ENCODE peak calls at places on chromosome 1, in ten cellular contexts. One of them, this sample, is unnamed.

GRCh38 chr1:18786149-18786548 is 73.3 kb downstream of the TAS1R2 start:
- DNase-seq in GM23248: no peak
- DNase-seq in SK-N-SH: no peak
- DNase-seq in fibroblast of lung: no peak
- DNase-seq in PC-3: no peak
- DNase-seq in H1: no peak
- DNase-seq in astrocyte: no peak
- DNase-seq in K562: no peak
- DNase-seq in mammary epithelial cell: no peak
- DNase-seq in IMR-90: no peak
- DNase-seq in this sample: no peak

GRCh38 chr1:221316491-221317056 is 425.3 kb downstream of the DUSP10 start:
- DNase-seq in GM23248: peak
- DNase-seq in SK-N-SH: no peak
- DNase-seq in fibroblast of lung: peak
- DNase-seq in PC-3: peak
- DNase-seq in H1: no peak
- DNase-seq in astrocyte: peak
- DNase-seq in K562: no peak
- DNase-seq in mammary epithelial cell: no peak
- DNase-seq in IMR-90: peak
- DNase-seq in this sample: no peak

GRCh38 chr1:156444407-156445001 is 56.1 kb downstream of the MEF2D start:
- DNase-seq in GM23248: peak
- DNase-seq in SK-N-SH: peak
- DNase-seq in fibroblast of lung: peak
- DNase-seq in PC-3: peak
- DNase-seq in H1: no peak
- DNase-seq in astrocyte: no peak
- DNase-seq in K562: peak
- DNase-seq in mammary epithelial cell: no peak
- DNase-seq in IMR-90: no peak
- DNase-seq in this sample: peak

GRCh38 chr1:181141431-181141910 is 53.0 kb downstream of the IER5 start:
- DNase-seq in GM23248: peak
- DNase-seq in SK-N-SH: no peak
- DNase-seq in fibroblast of lung: peak
- DNase-seq in PC-3: peak
- DNase-seq in H1: no peak
- DNase-seq in astrocyte: peak
- DNase-seq in K562: peak
- DNase-seq in mammary epithelial cell: peak
- DNase-seq in IMR-90: peak
- DNase-seq in this sample: no peak

GRCh38 chr1:165234149-165234548 is 122.4 kb downstream of the LMX1A start:
- DNase-seq in GM23248: no peak
- DNase-seq in SK-N-SH: no peak
- DNase-seq in fibroblast of lung: no peak
- DNase-seq in PC-3: no peak
- DNase-seq in H1: no peak
- DNase-seq in astrocyte: no peak
- DNase-seq in K562: no peak
- DNase-seq in mammary epithelial cell: no peak
- DNase-seq in IMR-90: no peak
- DNase-seq in this sample: no peak

GRCh38 chr1:229230136-229230892 is 40.6 kb upstream of the RAB4A start:
- DNase-seq in GM23248: no peak
- DNase-seq in SK-N-SH: no peak
- DNase-seq in fibroblast of lung: no peak
- DNase-seq in PC-3: peak
- DNase-seq in H1: no peak
- DNase-seq in astrocyte: no peak
- DNase-seq in K562: peak
- DNase-seq in mammary epithelial cell: peak
- DNase-seq in IMR-90: no peak
- DNase-seq in this sample: no peak

GRCh38 chr1:169529068-169529642 is 43.4 kb upstream of the SLC19A2 start:
- DNase-seq in GM23248: no peak
- DNase-seq in SK-N-SH: no peak
- DNase-seq in fibroblast of lung: peak
- DNase-seq in PC-3: peak
- DNase-seq in H1: peak
- DNase-seq in astrocyte: peak
- DNase-seq in K562: no peak
- DNase-seq in mammary epithelial cell: peak
- DNase-seq in IMR-90: no peak
- DNase-seq in this sample: peak

GRCh38 chr1:60904079-60904852 is 178.1 kb upstream of the NFIA start:
- DNase-seq in GM23248: peak
- DNase-seq in SK-N-SH: no peak
- DNase-seq in fibroblast of lung: peak
- DNase-seq in PC-3: peak
- DNase-seq in H1: no peak
- DNase-seq in astrocyte: peak
- DNase-seq in K562: no peak
- DNase-seq in mammary epithelial cell: peak
- DNase-seq in IMR-90: no peak
- DNase-seq in this sample: no peak

GRCh38 chr1:229987953-229988352 is 79.1 kb upstream of the GALNT2 start:
- DNase-seq in GM23248: no peak
- DNase-seq in SK-N-SH: no peak
- DNase-seq in fibroblast of lung: no peak
- DNase-seq in PC-3: no peak
- DNase-seq in H1: no peak
- DNase-seq in astrocyte: no peak
- DNase-seq in K562: no peak
- DNase-seq in mammary epithelial cell: no peak
- DNase-seq in IMR-90: no peak
- DNase-seq in this sample: no peak

GRCh38 chr1:110258734-110259133 is 48.6 kb downstream of the KCNC4 start:
- DNase-seq in GM23248: peak
- DNase-seq in SK-N-SH: peak
- DNase-seq in fibroblast of lung: no peak
- DNase-seq in PC-3: no peak
- DNase-seq in H1: no peak
- DNase-seq in astrocyte: no peak
- DNase-seq in K562: no peak
- DNase-seq in mammary epithelial cell: no peak
- DNase-seq in IMR-90: peak
- DNase-seq in this sample: no peak

GRCh38 chr1:40634901-40635655 is 30.4 kb downstream of the RIMS3 start:
- DNase-seq in GM23248: peak
- DNase-seq in SK-N-SH: no peak
- DNase-seq in fibroblast of lung: peak
- DNase-seq in PC-3: no peak
- DNase-seq in H1: no peak
- DNase-seq in astrocyte: no peak
- DNase-seq in K562: no peak
- DNase-seq in mammary epithelial cell: peak
- DNase-seq in IMR-90: peak
- DNase-seq in this sample: no peak

GRCh38 chr1:172929006-172929405 is 121.7 kb downstream of the TNFSF18 start:
- DNase-seq in GM23248: peak
- DNase-seq in SK-N-SH: no peak
- DNase-seq in fibroblast of lung: peak
- DNase-seq in PC-3: peak
- DNase-seq in H1: no peak
- DNase-seq in astrocyte: peak
- DNase-seq in K562: no peak
- DNase-seq in mammary epithelial cell: peak
- DNase-seq in IMR-90: peak
- DNase-seq in this sample: no peak

GRCh38 chr1:245019904-245020486 is 134.8 kb upstream of the KIF26B start:
- DNase-seq in GM23248: no peak
- DNase-seq in SK-N-SH: peak
- DNase-seq in fibroblast of lung: no peak
- DNase-seq in PC-3: no peak
- DNase-seq in H1: no peak
- DNase-seq in astrocyte: no peak
- DNase-seq in K562: no peak
- DNase-seq in mammary epithelial cell: no peak
- DNase-seq in IMR-90: no peak
- DNase-seq in this sample: no peak

GRCh38 chr1:240808381-240808780 is 196.4 kb upstream of the GREM2 start:
- DNase-seq in GM23248: no peak
- DNase-seq in SK-N-SH: no peak
- DNase-seq in fibroblast of lung: no peak
- DNase-seq in PC-3: no peak
- DNase-seq in H1: no peak
- DNase-seq in astrocyte: no peak
- DNase-seq in K562: no peak
- DNase-seq in mammary epithelial cell: no peak
- DNase-seq in IMR-90: no peak
- DNase-seq in this sample: no peak

DNA sequence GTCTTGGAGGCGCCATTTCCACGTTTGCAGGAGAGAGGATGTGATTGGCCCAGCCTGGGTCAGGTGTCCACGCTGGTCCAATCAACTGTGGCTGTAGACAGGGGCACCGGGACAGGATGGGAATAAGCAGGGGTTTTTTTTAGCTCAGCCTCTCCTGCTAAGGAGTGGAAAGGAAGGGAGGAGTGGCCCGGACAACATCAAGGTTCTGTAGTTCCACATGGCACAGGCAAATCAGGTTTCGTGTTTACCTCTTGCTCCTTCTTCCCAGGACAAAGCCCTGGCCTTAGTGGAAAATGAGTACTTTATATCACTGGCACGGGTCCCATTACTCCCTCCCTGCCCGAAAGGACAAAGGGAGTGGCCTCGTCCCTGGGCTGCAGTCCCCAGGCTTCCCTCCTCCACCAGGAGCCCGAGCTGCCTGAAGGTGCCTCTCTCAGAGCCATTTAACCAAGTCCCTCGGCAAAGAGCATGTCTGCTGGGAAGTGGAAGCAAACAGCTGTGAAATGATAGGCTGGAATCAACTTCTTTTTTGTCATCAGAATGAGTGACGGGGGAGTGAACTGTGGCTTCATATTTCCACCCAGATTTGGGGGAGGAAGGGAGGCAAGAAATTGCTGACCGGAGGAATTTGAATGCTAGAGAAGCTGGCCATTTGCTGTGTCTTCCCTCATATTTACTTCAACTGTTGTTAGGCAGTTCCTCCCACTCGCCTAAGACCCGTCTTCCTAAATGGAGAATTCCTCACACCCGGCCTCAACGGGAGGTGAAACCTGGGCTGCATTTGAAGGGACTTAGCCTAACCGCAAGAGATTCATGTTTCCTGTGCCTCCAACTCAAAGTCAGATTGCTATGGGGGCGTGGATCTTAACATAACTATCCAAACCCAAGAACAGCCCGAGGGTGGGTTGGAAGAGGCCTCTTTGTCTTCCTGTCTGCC is 84.9 kb upstream of the SLC44A3 start:
- DNase-seq in GM23248: peak
- DNase-seq in SK-N-SH: no peak
- DNase-seq in fibroblast of lung: peak
- DNase-seq in PC-3: no peak
- DNase-seq in H1: peak
- DNase-seq in astrocyte: peak
- DNase-seq in K562: peak
- DNase-seq in mammary epithelial cell: peak
- DNase-seq in IMR-90: peak
- DNase-seq in this sample: no peak
- H3K9ac ChIP-seq in GM23248: peak
- H3K9ac ChIP-seq in SK-N-SH: no peak
- H3K9ac ChIP-seq in fibroblast of lung: no peak
- H3K9ac ChIP-seq in PC-3: no peak
- H3K9ac ChIP-seq in H1: no peak
- H3K9ac ChIP-seq in astrocyte: peak
- H3K9ac ChIP-seq in K562: no peak
- H3K9ac ChIP-seq in mammary epithelial cell: peak
- H3K9ac ChIP-seq in IMR-90: peak
- H3K9ac ChIP-seq in this sample: no peak

GRCh38 chr1:143736562-143736961 is 235.2 kb downstream of the FAM72C start:
- DNase-seq in GM23248: no peak
- DNase-seq in SK-N-SH: no peak
- DNase-seq in fibroblast of lung: no peak
- DNase-seq in PC-3: no peak
- DNase-seq in H1: no peak
- DNase-seq in astrocyte: no peak
- DNase-seq in K562: no peak
- DNase-seq in mammary epithelial cell: no peak
- DNase-seq in IMR-90: no peak
- DNase-seq in this sample: no peak
- H3K9ac ChIP-seq in GM23248: no peak
- H3K9ac ChIP-seq in SK-N-SH: no peak
- H3K9ac ChIP-seq in fibroblast of lung: no peak
- H3K9ac ChIP-seq in PC-3: no peak
- H3K9ac ChIP-seq in H1: no peak
- H3K9ac ChIP-seq in astrocyte: no peak
- H3K9ac ChIP-seq in K562: no peak
- H3K9ac ChIP-seq in mammary epithelial cell: no peak
- H3K9ac ChIP-seq in IMR-90: no peak
- H3K9ac ChIP-seq in this sample: no peak

DNA sequence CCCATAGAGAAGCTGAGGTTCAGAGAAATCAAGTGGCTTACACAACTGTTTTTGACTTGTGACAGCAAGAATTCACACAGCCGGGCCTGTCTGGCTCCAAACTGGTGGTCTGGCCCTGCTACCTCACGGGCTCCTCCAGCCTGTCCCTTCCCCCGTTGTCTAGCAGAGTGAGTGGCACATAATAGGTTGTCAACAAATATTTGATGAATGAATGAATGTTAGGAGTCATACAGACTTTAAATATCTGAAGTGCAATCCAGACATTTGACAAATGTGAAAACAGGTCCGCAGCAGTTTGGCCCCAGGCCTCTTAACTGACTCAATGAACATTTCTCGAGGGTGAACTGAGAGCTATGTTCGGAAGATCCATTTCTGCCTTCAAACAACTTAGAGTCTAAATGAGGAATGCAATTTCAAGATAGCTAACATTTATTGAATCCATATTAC is 1.1 kb upstream of the RHOC start:
- DNase-seq in GM23248: no peak
- DNase-seq in SK-N-SH: no peak
- DNase-seq in fibroblast of lung: no peak
- DNase-seq in PC-3: no peak
- DNase-seq in H1: no peak
- DNase-seq in astrocyte: no peak
- DNase-seq in K562: no peak
- DNase-seq in mammary epithelial cell: no peak
- DNase-seq in IMR-90: no peak
- DNase-seq in this sample: no peak
- H3K9ac ChIP-seq in GM23248: peak
- H3K9ac ChIP-seq in SK-N-SH: peak
- H3K9ac ChIP-seq in fibroblast of lung: no peak
- H3K9ac ChIP-seq in PC-3: peak
- H3K9ac ChIP-seq in H1: no peak
- H3K9ac ChIP-seq in astrocyte: peak
- H3K9ac ChIP-seq in K562: no peak
- H3K9ac ChIP-seq in mammary epithelial cell: peak
- H3K9ac ChIP-seq in IMR-90: no peak
- H3K9ac ChIP-seq in this sample: no peak

DNA sequence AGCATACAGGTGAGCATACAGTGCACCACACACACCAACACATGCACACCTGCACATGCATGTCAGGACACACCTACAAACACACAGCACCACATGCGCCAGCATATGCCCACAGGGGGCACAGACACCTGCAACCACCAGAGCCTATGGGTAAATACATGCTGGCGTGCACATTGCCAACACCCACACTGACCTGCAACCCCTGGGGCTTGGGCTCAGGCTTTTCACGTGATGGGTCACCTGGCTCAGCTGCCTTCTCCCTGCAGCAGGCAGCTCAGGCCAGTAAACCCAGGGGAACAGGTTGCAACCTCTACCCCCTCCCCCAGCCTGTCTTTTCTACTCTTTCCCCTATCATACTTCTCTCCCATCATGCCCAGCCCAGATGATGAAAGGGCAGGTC is 8.1 kb downstream of the CD247 start:
- DNase-seq in GM23248: no peak
- DNase-seq in SK-N-SH: no peak
- DNase-seq in fibroblast of lung: no peak
- DNase-seq in PC-3: no peak
- DNase-seq in H1: no peak
- DNase-seq in astrocyte: no peak
- DNase-seq in K562: no peak
- DNase-seq in mammary epithelial cell: no peak
- DNase-seq in IMR-90: no peak
- DNase-seq in this sample: no peak
- H3K9ac ChIP-seq in GM23248: no peak
- H3K9ac ChIP-seq in SK-N-SH: no peak
- H3K9ac ChIP-seq in fibroblast of lung: no peak
- H3K9ac ChIP-seq in PC-3: no peak
- H3K9ac ChIP-seq in H1: no peak
- H3K9ac ChIP-seq in astrocyte: no peak
- H3K9ac ChIP-seq in K562: no peak
- H3K9ac ChIP-seq in mammary epithelial cell: no peak
- H3K9ac ChIP-seq in IMR-90: no peak
- H3K9ac ChIP-seq in this sample: no peak

This sample was measured in neural progenitor cell.